ENCODE peak calls at places on chromosomes 13 and 19, in six cellular contexts. One of them, this sample, is unnamed.

GRCh38 chr19:12838182-12838890 is at the start of gene MAST1:
- DNase-seq in upper lobe of right lung: peak; percentile 71
- DNase-seq in CD8-positive, alpha-beta T cell: peak; percentile 55
- DNase-seq in NB4: peak; percentile 59
- DNase-seq in RWPE1: no peak
- DNase-seq in colonic mucosa: peak; percentile 40
- DNase-seq in this sample: peak; percentile 86

GRCh38 chr13:28185256-28185655 is 46.9 kb downstream of the PAN3 start:
- DNase-seq in RWPE1: no peak
- DNase-seq in CD8-positive, alpha-beta T cell: no peak
- DNase-seq in colonic mucosa: no peak
- DNase-seq in upper lobe of right lung: no peak
- DNase-seq in NB4: no peak
- DNase-seq in this sample: no peak

GRCh38 chr19:14686411-14686810 is 3.4 kb upstream of the ZNF333 start:
- DNase-seq in upper lobe of right lung: no peak
- DNase-seq in RWPE1: no peak
- DNase-seq in colonic mucosa: no peak
- DNase-seq in NB4: peak; percentile 66
- DNase-seq in CD8-positive, alpha-beta T cell: peak; percentile 12
- DNase-seq in this sample: no peak

GRCh38 chr13:32136716-32137115 is 105.1 kb downstream of the FRY start:
- DNase-seq in NB4: no peak
- DNase-seq in upper lobe of right lung: no peak
- DNase-seq in colonic mucosa: no peak
- DNase-seq in RWPE1: no peak
- DNase-seq in CD8-positive, alpha-beta T cell: no peak
- DNase-seq in this sample: no peak

GRCh38 chr13:44906758-44907157 is 82.5 kb downstream of the NUFIP1 start:
- DNase-seq in CD8-positive, alpha-beta T cell: no peak
- DNase-seq in NB4: no peak
- DNase-seq in RWPE1: no peak
- DNase-seq in colonic mucosa: no peak
- DNase-seq in upper lobe of right lung: no peak
- DNase-seq in this sample: no peak

GRCh38 chr13:102097708-102098107 is 304.1 kb downstream of the FGF14 start:
- DNase-seq in upper lobe of right lung: no peak
- DNase-seq in CD8-positive, alpha-beta T cell: no peak
- DNase-seq in colonic mucosa: no peak
- DNase-seq in RWPE1: no peak
- DNase-seq in NB4: no peak
- DNase-seq in this sample: no peak

GRCh38 chr13:50015263-50015662 is at the start of gene KCNRG:
- DNase-seq in CD8-positive, alpha-beta T cell: no peak
- DNase-seq in NB4: no peak
- DNase-seq in RWPE1: no peak
- DNase-seq in colonic mucosa: no peak
- DNase-seq in upper lobe of right lung: no peak
- DNase-seq in this sample: no peak

GRCh38 chr19:33397536-33398360 is 24.2 kb downstream of the CEBPG start:
- DNase-seq in CD8-positive, alpha-beta T cell: no peak
- DNase-seq in colonic mucosa: no peak
- DNase-seq in RWPE1: no peak
- DNase-seq in upper lobe of right lung: peak; percentile 54
- DNase-seq in NB4: no peak
- DNase-seq in this sample: no peak

GRCh38 chr19:5046339-5047039 is 77.6 kb downstream of the KDM4B start:
- DNase-seq in NB4: peak; percentile 80
- DNase-seq in upper lobe of right lung: peak; percentile 81
- DNase-seq in colonic mucosa: peak; percentile 80
- DNase-seq in RWPE1: peak; percentile 50
- DNase-seq in CD8-positive, alpha-beta T cell: no peak
- DNase-seq in this sample: no peak

GRCh38 chr13:20456737-20457136 is 68.9 kb downstream of the CRYL1 start:
- DNase-seq in NB4: no peak
- DNase-seq in RWPE1: no peak
- DNase-seq in colonic mucosa: no peak
- DNase-seq in upper lobe of right lung: no peak
- DNase-seq in CD8-positive, alpha-beta T cell: no peak
- DNase-seq in this sample: no peak

GRCh38 chr13:36848228-36848982 is 29.4 kb downstream of the RFXAP start:
- DNase-seq in CD8-positive, alpha-beta T cell: no peak
- DNase-seq in upper lobe of right lung: no peak
- DNase-seq in colonic mucosa: no peak
- DNase-seq in RWPE1: no peak
- DNase-seq in NB4: peak; percentile 35
- DNase-seq in this sample: no peak

GRCh38 chr13:36847541-36848045 is 28.6 kb downstream of the RFXAP start:
- DNase-seq in RWPE1: no peak
- DNase-seq in upper lobe of right lung: no peak
- DNase-seq in colonic mucosa: no peak
- DNase-seq in NB4: no peak
- DNase-seq in CD8-positive, alpha-beta T cell: no peak
- DNase-seq in this sample: no peak

GRCh38 chr13:36850790-36851438 is 31.9 kb downstream of the RFXAP start:
- DNase-seq in upper lobe of right lung: no peak
- DNase-seq in NB4: peak; percentile 67
- DNase-seq in CD8-positive, alpha-beta T cell: no peak
- DNase-seq in RWPE1: no peak
- DNase-seq in colonic mucosa: peak; percentile 29
- DNase-seq in this sample: no peak
- TF ChIP-seq CTCF in upper lobe of right lung: peak; percentile 18
- TF ChIP-seq CTCF in NB4: peak; percentile 60
- TF ChIP-seq CTCF in CD8-positive, alpha-beta T cell: no peak
- TF ChIP-seq CTCF in RWPE1: no peak
- TF ChIP-seq CTCF in colonic mucosa: peak; percentile 18
- TF ChIP-seq CTCF in this sample: no peak

DNA sequence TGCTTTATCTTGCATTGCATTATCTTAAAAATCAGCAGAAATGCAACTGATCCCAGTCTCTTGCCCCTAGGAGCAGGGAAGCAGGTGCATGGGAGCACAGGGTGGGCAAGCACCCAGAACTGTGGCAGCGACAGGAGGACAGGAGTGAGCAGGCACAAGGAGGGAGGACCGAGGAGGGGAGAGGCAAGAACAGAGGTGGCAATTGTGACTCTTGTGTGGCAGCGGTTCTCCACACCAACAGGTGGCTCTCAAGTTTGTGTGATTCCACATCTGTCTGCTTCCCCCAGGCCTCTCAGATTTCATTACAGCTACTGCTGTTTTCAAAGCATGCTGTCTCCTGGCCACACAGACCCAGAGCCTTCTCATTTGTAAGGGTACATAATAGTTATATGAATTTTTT is 108.6 kb downstream of the STK24 start:
- DNase-seq in CD8-positive, alpha-beta T cell: no peak
- DNase-seq in RWPE1: no peak
- DNase-seq in colonic mucosa: no peak
- DNase-seq in NB4: no peak
- DNase-seq in upper lobe of right lung: no peak
- DNase-seq in this sample: no peak
- TF ChIP-seq CTCF in CD8-positive, alpha-beta T cell: no peak
- TF ChIP-seq CTCF in RWPE1: no peak
- TF ChIP-seq CTCF in colonic mucosa: no peak
- TF ChIP-seq CTCF in NB4: no peak
- TF ChIP-seq CTCF in upper lobe of right lung: no peak
- TF ChIP-seq CTCF in this sample: no peak

GRCh38 chr13:23160241-23161175 is 20.3 kb upstream of the SGCG start:
- DNase-seq in upper lobe of right lung: no peak
- DNase-seq in RWPE1: no peak
- DNase-seq in CD8-positive, alpha-beta T cell: no peak
- DNase-seq in NB4: peak; percentile 47
- DNase-seq in colonic mucosa: no peak
- DNase-seq in this sample: no peak

GRCh38 chr13:23159587-23160240 is 21.1 kb upstream of the SGCG start:
- DNase-seq in upper lobe of right lung: peak; percentile 66
- DNase-seq in CD8-positive, alpha-beta T cell: no peak
- DNase-seq in RWPE1: no peak
- DNase-seq in NB4: no peak
- DNase-seq in colonic mucosa: no peak
- DNase-seq in this sample: peak; percentile 20

GRCh38 chr13:23161176-23161825 is 19.5 kb upstream of the SGCG start:
- DNase-seq in CD8-positive, alpha-beta T cell: no peak
- DNase-seq in NB4: no peak
- DNase-seq in upper lobe of right lung: no peak
- DNase-seq in colonic mucosa: no peak
- DNase-seq in RWPE1: no peak
- DNase-seq in this sample: no peak

GRCh38 chr13:23159205-23159586 is 21.6 kb upstream of the SGCG start:
- DNase-seq in NB4: peak; percentile 50
- DNase-seq in CD8-positive, alpha-beta T cell: no peak
- DNase-seq in colonic mucosa: peak; percentile 42
- DNase-seq in RWPE1: no peak
- DNase-seq in upper lobe of right lung: no peak
- DNase-seq in this sample: peak; percentile 41
- TF ChIP-seq CTCF in NB4: peak; percentile 88
- TF ChIP-seq CTCF in CD8-positive, alpha-beta T cell: no peak
- TF ChIP-seq CTCF in colonic mucosa: peak; percentile 13
- TF ChIP-seq CTCF in RWPE1: peak; percentile 21
- TF ChIP-seq CTCF in upper lobe of right lung: peak; percentile 56
- TF ChIP-seq CTCF in this sample: peak; percentile 41

GRCh38 chr13:99278843-99279242 is 20.7 kb upstream of the GPR18 start:
- DNase-seq in CD8-positive, alpha-beta T cell: no peak
- DNase-seq in NB4: no peak
- DNase-seq in colonic mucosa: no peak
- DNase-seq in upper lobe of right lung: no peak
- DNase-seq in RWPE1: no peak
- DNase-seq in this sample: no peak

GRCh38 chr13:99277629-99278028 is 19.4 kb upstream of the GPR18 start:
- DNase-seq in CD8-positive, alpha-beta T cell: no peak
- DNase-seq in upper lobe of right lung: peak; percentile 68
- DNase-seq in colonic mucosa: no peak
- DNase-seq in RWPE1: no peak
- DNase-seq in NB4: peak; percentile 83
- DNase-seq in this sample: no peak

GRCh38 chr13:99278199-99278598 is 20.0 kb upstream of the GPR18 start:
- DNase-seq in RWPE1: no peak
- DNase-seq in NB4: peak; percentile 63
- DNase-seq in colonic mucosa: no peak
- DNase-seq in CD8-positive, alpha-beta T cell: no peak
- DNase-seq in upper lobe of right lung: no peak
- DNase-seq in this sample: no peak

GRCh38 chr13:99275093-99275469 is 16.9 kb upstream of the GPR18 start:
- DNase-seq in RWPE1: no peak
- DNase-seq in colonic mucosa: no peak
- DNase-seq in upper lobe of right lung: no peak
- DNase-seq in CD8-positive, alpha-beta T cell: peak; percentile 52
- DNase-seq in NB4: no peak
- DNase-seq in this sample: no peak

GRCh38 chr13:99276706-99277105 is 18.5 kb upstream of the GPR18 start:
- DNase-seq in upper lobe of right lung: no peak
- DNase-seq in colonic mucosa: no peak
- DNase-seq in CD8-positive, alpha-beta T cell: no peak
- DNase-seq in NB4: no peak
- DNase-seq in RWPE1: no peak
- DNase-seq in this sample: no peak
- TF ChIP-seq CTCF in upper lobe of right lung: no peak
- TF ChIP-seq CTCF in colonic mucosa: no peak
- TF ChIP-seq CTCF in CD8-positive, alpha-beta T cell: no peak
- TF ChIP-seq CTCF in NB4: no peak
- TF ChIP-seq CTCF in RWPE1: no peak
- TF ChIP-seq CTCF in this sample: no peak

GRCh38 chr13:114146629-114147028 is 14.2 kb upstream of the RASA3 start:
- DNase-seq in NB4: no peak
- DNase-seq in CD8-positive, alpha-beta T cell: no peak
- DNase-seq in colonic mucosa: no peak
- DNase-seq in upper lobe of right lung: peak; percentile 54
- DNase-seq in RWPE1: no peak
- DNase-seq in this sample: no peak
- TF ChIP-seq CTCF in NB4: no peak
- TF ChIP-seq CTCF in CD8-positive, alpha-beta T cell: no peak
- TF ChIP-seq CTCF in colonic mucosa: no peak
- TF ChIP-seq CTCF in upper lobe of right lung: no peak
- TF ChIP-seq CTCF in RWPE1: no peak
- TF ChIP-seq CTCF in this sample: peak; percentile 14

GRCh38 chr13:41136396-41137031 is 3.9 kb upstream of the KBTBD6 start:
- DNase-seq in CD8-positive, alpha-beta T cell: no peak
- DNase-seq in RWPE1: no peak
- DNase-seq in NB4: no peak
- DNase-seq in upper lobe of right lung: no peak
- DNase-seq in colonic mucosa: no peak
- DNase-seq in this sample: no peak
- TF ChIP-seq CTCF in CD8-positive, alpha-beta T cell: no peak
- TF ChIP-seq CTCF in RWPE1: no peak
- TF ChIP-seq CTCF in NB4: no peak
- TF ChIP-seq CTCF in upper lobe of right lung: no peak
- TF ChIP-seq CTCF in colonic mucosa: no peak
- TF ChIP-seq CTCF in this sample: no peak

GRCh38 chr19:43316591-43317319 is 36.7 kb upstream of the CD177 start:
- DNase-seq in colonic mucosa: peak; percentile 54
- DNase-seq in NB4: peak; percentile 4
- DNase-seq in RWPE1: peak; percentile 19
- DNase-seq in upper lobe of right lung: no peak
- DNase-seq in CD8-positive, alpha-beta T cell: no peak
- DNase-seq in this sample: no peak
- TF ChIP-seq CTCF in colonic mucosa: no peak
- TF ChIP-seq CTCF in NB4: no peak
- TF ChIP-seq CTCF in RWPE1: peak; percentile 56
- TF ChIP-seq CTCF in upper lobe of right lung: no peak
- TF ChIP-seq CTCF in CD8-positive, alpha-beta T cell: no peak
- TF ChIP-seq CTCF in this sample: no peak

GRCh38 chr19:58218899-58219298 is 9.8 kb upstream of the ZNF544 start:
- DNase-seq in upper lobe of right lung: no peak
- DNase-seq in CD8-positive, alpha-beta T cell: peak; percentile 36
- DNase-seq in RWPE1: no peak
- DNase-seq in colonic mucosa: no peak
- DNase-seq in NB4: peak; percentile 50
- DNase-seq in this sample: no peak
- TF ChIP-seq CTCF in upper lobe of right lung: peak; percentile 27
- TF ChIP-seq CTCF in CD8-positive, alpha-beta T cell: peak; percentile 26
- TF ChIP-seq CTCF in RWPE1: no peak
- TF ChIP-seq CTCF in colonic mucosa: no peak
- TF ChIP-seq CTCF in NB4: no peak
- TF ChIP-seq CTCF in this sample: peak; percentile 14

This sample was measured in GM10248.